ENCODE peak calls at places on chromosomes 11 and 22, in seven cellular contexts. B, X, E, Q, L, I and H are unnamed samples.

GRCh38 chr11:88508808-88509581 is 171.5 kb upstream of the CTSC start:
- DNase-seq in B (no peak), X (no peak), E (no peak), Q (no peak), L (peak), I (peak), H (peak)

GRCh38 chr11:1488575-1489180 is 2.1 kb upstream of the MOB2 start:
- DNase-seq in B (no peak), X (no peak), E (no peak), Q (no peak), L (no peak), I (no peak), H (no peak)

GRCh38 chr11:60821827-60822599 is 19.9 kb upstream of the CCDC86 start:
- DNase-seq in B (no peak), X (no peak), E (no peak), Q (no peak), L (no peak), I (no peak), H (no peak)

GRCh38 chr11:47105974-47106373 is 70.7 kb downstream of the ARFGAP2 start:
- DNase-seq in B (no peak), X (no peak), E (no peak), Q (no peak), L (no peak), I (no peak), H (no peak)

GRCh38 chr22:43923191-43923590 is 414 bp upstream of the PNPLA3 start:
- DNase-seq in B (no peak), X (no peak), E (no peak), Q (no peak), L (no peak), I (no peak), H (no peak)

GRCh38 chr22:36334838-36335603 is 52.7 kb downstream of the MYH9 start:
- DNase-seq in B (no peak), X (no peak), E (peak), Q (no peak), L (peak), I (peak), H (peak)

GRCh38 chr11:15670520-15671070 is 555.9 kb downstream of the INSC start:
- DNase-seq in B (no peak), X (no peak), E (no peak), Q (no peak), L (peak), I (no peak), H (no peak)

GRCh38 chr22:35454416-35455054 is 54.6 kb downstream of the MCM5 start:
- DNase-seq in B (no peak), X (no peak), E (no peak), Q (no peak), L (no peak), I (no peak), H (no peak)

GRCh38 chr11:24391165-24391564 is 105.7 kb upstream of the LUZP2 start:
- DNase-seq in B (peak), X (no peak), E (no peak), Q (no peak), L (peak), I (peak), H (no peak)

GRCh38 chr11:60926500-60926899 is 2.2 kb downstream of the TMEM132A start:
- DNase-seq in B (no peak), X (no peak), E (no peak), Q (no peak), L (no peak), I (no peak), H (no peak)

GRCh38 chr11:131624526-131624925 is 254.1 kb downstream of the NTM start:
- DNase-seq in B (no peak), X (no peak), E (no peak), Q (no peak), L (no peak), I (no peak), H (no peak)

GRCh38 chr11:2582436-2582931 is 117.3 kb downstream of the KCNQ1OT1 start:
- DNase-seq in B (no peak), X (no peak), E (no peak), Q (no peak), L (no peak), I (no peak), H (no peak)

GRCh38 chr22:30506507-30506968 is 1.0 kb upstream of the SEC14L4 start:
- DNase-seq in B (no peak), X (no peak), E (no peak), Q (no peak), L (no peak), I (no peak), H (no peak)

GRCh38 chr11:14386895-14387480 is 28.0 kb upstream of the RRAS2 start:
- DNase-seq in B (peak), X (no peak), E (no peak), Q (peak), L (peak), I (peak), H (peak)

GRCh38 chr11:118653684-118654390 is 25.6 kb downstream of the TREH start:
- DNase-seq in B (no peak), X (no peak), E (no peak), Q (no peak), L (no peak), I (no peak), H (no peak)

GRCh38 chr11:57649826-57650738 is at the start of gene YPEL4:
- DNase-seq in B (no peak), X (peak), E (no peak), Q (no peak), L (peak), I (peak), H (no peak)

GRCh38 chr11:405323-405975 is 9.3 kb downstream of the SIGIRR start:
- DNase-seq in B (no peak), X (no peak), E (no peak), Q (no peak), L (peak), I (peak), H (no peak)

GRCh38 chr11:6321961-6322362 is 1.7 kb upstream of the CAVIN3 start:
- DNase-seq in B (no peak), X (no peak), E (no peak), Q (no peak), L (peak), I (peak), H (no peak)

GRCh38 chr11:124758355-124759267 is 3.5 kb downstream of the ESAM start:
- DNase-seq in B (no peak), X (peak), E (peak), Q (no peak), L (peak), I (peak), H (peak)

GRCh38 chr11:579830-580601 is 3.7 kb downstream of the PHRF1 start:
- DNase-seq in B (no peak), X (no peak), E (no peak), Q (no peak), L (peak), I (peak), H (no peak)

GRCh38 chr11:111814567-111814966 is 48.4 kb upstream of the PPP2R1B start:
- DNase-seq in B (peak), X (no peak), E (no peak), Q (peak), L (peak), I (peak), H (no peak)

GRCh38 chr11:97109078-97109477 is 719.3 kb downstream of the JRKL start:
- DNase-seq in B (no peak), X (no peak), E (no peak), Q (no peak), L (no peak), I (no peak), H (no peak)

GRCh38 chr11:57321388-57321995 is 3.3 kb downstream of the TNKS1BP1 start:
- DNase-seq in B (no peak), X (no peak), E (peak), Q (no peak), L (no peak), I (peak), H (no peak)

GRCh38 chr11:102680945-102681344 is 24.6 kb downstream of the MMP27 start:
- DNase-seq in B (no peak), X (no peak), E (no peak), Q (peak), L (peak), I (peak), H (no peak)

GRCh38 chr11:119093951-119094815 is 7.5 kb downstream of the DPAGT1 start:
- DNase-seq in B (no peak), X (peak), E (peak), Q (no peak), L (peak), I (peak), H (no peak)

GRCh38 chr11:19506803-19507466 is 205.7 kb upstream of the NAV2 start:
- DNase-seq in B (no peak), X (no peak), E (no peak), Q (no peak), L (no peak), I (no peak), H (no peak)

DNA sequence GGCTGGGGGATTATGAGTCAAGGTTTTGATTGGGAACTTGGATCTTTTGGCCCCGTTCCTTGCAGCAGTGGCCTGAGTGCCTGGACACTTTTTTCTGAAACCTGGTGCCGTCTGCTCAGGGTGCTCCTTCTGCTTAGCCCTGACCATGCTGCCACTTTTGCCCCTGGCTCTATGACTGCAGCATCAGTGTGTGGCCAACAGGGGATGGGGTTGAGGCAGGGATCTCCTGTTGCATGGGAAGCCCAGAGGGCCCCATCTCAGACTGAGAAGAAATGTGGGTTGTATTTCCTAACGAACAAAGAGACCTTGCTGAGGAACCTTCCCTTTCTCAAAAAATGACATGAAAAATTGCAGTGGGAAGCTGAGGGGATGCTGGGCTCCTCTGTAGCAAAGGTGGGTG is 18.7 kb downstream of the POU2F3 start:
- DNase-seq in B (no peak), X (no peak), E (no peak), Q (no peak), L (no peak), I (no peak), H (no peak)
- TF ChIP-seq CTCF in B (no peak), X (no peak), E (no peak), Q (no peak), L (peak), I (peak), H (no peak)

GRCh38 chr11:43557553-43558031 is 122.9 kb upstream of the HSD17B12 start:
- DNase-seq in B (no peak), X (no peak), E (no peak), Q (no peak), L (peak), I (peak), H (peak)
- TF ChIP-seq CTCF in B (no peak), X (no peak), E (no peak), Q (peak), L (peak), I (peak), H (peak)

DNA sequence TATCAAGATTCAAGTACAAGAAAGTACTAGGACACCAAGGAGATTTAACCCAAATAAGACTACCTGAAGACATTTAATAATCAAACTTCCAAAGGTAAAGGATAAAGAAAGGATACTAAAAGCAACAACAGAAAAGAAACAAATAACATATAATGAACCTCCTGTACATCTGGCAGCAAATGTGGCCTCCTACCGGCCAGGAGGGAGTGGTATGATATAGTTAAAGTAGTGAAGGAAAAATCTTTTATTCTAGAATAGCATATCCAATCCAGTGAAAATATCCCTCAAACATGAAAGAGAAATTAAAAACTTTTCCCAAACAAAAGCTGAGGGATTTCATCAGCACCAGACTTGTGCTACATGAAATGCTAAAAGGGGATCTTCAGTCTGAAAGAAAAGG is 104.7 kb upstream of the GUCY1A2 start:
- DNase-seq in B (no peak), X (no peak), E (no peak), Q (no peak), L (peak), I (no peak), H (no peak)
- TF ChIP-seq CTCF in B (peak), X (no peak), E (no peak), Q (peak), L (no peak), I (no peak), H (no peak)

GRCh38 chr22:38103641-38104040 is 6.8 kb downstream of the BAIAP2L2 start:
- DNase-seq in B (no peak), X (no peak), E (no peak), Q (no peak), L (no peak), I (no peak), H (no peak)

GRCh38 chr22:38098410-38099249 is 11.9 kb downstream of the BAIAP2L2 start:
- DNase-seq in B (no peak), X (no peak), E (no peak), Q (peak), L (peak), I (peak), H (no peak)

GRCh38 chr22:38097058-38097457 is 13.1 kb upstream of the SLC16A8 start:
- DNase-seq in B (no peak), X (no peak), E (no peak), Q (no peak), L (no peak), I (no peak), H (no peak)

GRCh38 chr22:38097557-38098409 is 12.7 kb downstream of the BAIAP2L2 start:
- DNase-seq in B (no peak), X (no peak), E (no peak), Q (no peak), L (peak), I (peak), H (peak)
- TF ChIP-seq CTCF in B (peak), X (no peak), E (no peak), Q (peak), L (peak), I (peak), H (peak)

DNA sequence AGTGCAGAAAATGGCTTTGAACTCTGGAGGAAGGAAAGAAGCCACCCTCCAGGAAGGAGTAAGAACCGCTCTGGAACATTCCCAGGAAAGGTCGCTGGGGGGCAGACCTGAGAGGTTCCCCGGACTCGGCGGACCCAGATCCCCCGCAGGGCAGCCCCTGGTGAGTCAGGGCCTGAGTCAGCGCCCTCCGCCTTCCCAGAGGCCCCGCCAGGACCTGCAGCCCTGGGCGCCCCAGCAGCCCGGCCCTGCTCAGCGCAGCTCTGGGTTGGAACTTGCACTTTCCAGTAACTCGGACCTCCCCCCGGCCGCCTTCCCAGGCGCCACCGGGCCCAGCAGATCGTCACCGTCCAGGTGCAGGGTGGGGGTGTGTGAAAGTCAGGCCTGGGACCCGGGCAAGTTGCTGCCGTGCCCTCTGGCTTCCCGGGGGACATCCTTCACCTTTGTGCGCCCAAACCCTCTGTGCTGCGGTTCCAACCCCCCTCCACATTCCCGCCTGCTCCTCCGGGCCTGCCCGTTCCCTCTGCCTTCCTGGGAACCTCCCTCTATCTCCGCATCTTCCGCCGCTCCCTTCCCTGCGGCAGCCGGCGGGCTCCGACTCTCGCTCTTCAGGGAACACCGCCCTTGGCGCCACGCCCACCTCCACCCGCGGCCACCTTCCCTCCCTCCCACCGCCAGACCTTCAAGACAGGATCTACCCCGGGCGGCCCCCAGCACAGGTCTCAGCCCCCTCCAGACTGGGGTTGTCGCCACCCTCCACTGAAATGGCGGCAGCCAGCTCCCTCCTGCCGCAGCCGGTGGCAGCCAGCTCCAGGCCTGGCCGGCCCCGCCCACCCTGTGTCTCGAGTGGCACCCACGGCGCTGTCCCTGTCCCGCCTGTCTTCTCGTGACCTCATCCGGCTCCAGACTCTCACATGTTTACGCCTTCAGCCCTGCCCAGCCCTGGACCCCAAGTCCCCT is 36.8 kb upstream of the WNT7B start:
- DNase-seq in B (peak), X (peak), E (peak), Q (peak), L (peak), I (peak), H (peak)
- TF ChIP-seq CTCF in B (peak), X (peak), E (peak), Q (peak), L (peak), I (peak), H (peak)

GRCh38 chr11:95545116-95545875 is 244.3 kb downstream of the FAM76B start:
- DNase-seq in B (no peak), X (no peak), E (no peak), Q (no peak), L (no peak), I (no peak), H (no peak)
- TF ChIP-seq CTCF in B (no peak), X (no peak), E (no peak), Q (no peak), L (no peak), I (peak), H (no peak)

GRCh38 chr11:91257593-91258170 is 966.9 kb upstream of the FAT3 start:
- DNase-seq in B (no peak), X (no peak), E (no peak), Q (no peak), L (no peak), I (no peak), H (no peak)

GRCh38 chr11:91265946-91266345 is 958.7 kb upstream of the FAT3 start:
- DNase-seq in B (no peak), X (no peak), E (no peak), Q (no peak), L (peak), I (peak), H (no peak)

GRCh38 chr11:91263698-91264097 is 960.9 kb upstream of the FAT3 start:
- DNase-seq in B (no peak), X (no peak), E (no peak), Q (no peak), L (no peak), I (no peak), H (no peak)

GRCh38 chr11:91261513-91261912 is 963.1 kb upstream of the FAT3 start:
- DNase-seq in B (no peak), X (no peak), E (no peak), Q (no peak), L (no peak), I (no peak), H (no peak)
- TF ChIP-seq CTCF in B (no peak), X (no peak), E (no peak), Q (no peak), L (no peak), I (peak), H (peak)